ENCODE peak calls at places on chromosomes 5 and 9, in four cellular contexts. T is naive thymus-derived CD8-positive, alpha-beta T cell; J is HTR-8/SVneo; V is stimulated activated CD8-positive, alpha-beta memory T cell treated with anti-CD3 and anti-CD28 coated beads, Interleukin-12 subunit alpha, Interleukin-12 subunit beta, amount 100 ng/mL, for 1 hour. Q is an unnamed sample.

GRCh38 chr9:91903126-91903911 is 46.7 kb downstream of the ROR2 start:
- DNase-seq in V (no peak), T (no peak), J (peak), Q (no peak)

GRCh38 chr5:68464424-68464823 is 248.9 kb downstream of the PIK3R1 start:
- DNase-seq in J (peak), V (no peak), T (no peak), Q (no peak)

GRCh38 chr5:68339921-68340321 is 124.4 kb downstream of the PIK3R1 start:
- DNase-seq in V (no peak), T (no peak), J (no peak), Q (no peak)

GRCh38 chr9:129176786-129177442 is 1.1 kb downstream of the IER5L start:
- DNase-seq in T (no peak), J (no peak), V (no peak), Q (no peak)

GRCh38 chr5:87188411-87188810 is 79.3 kb upstream of the RASA1 start:
- DNase-seq in V (no peak), T (no peak), J (no peak), Q (no peak)

GRCh38 chr5:9165567-9165966 is 380.3 kb downstream of the SEMA5A start:
- DNase-seq in J (no peak), T (no peak), V (no peak), Q (no peak)

GRCh38 chr9:20479419-20480155 is 142.7 kb downstream of the MLLT3 start:
- DNase-seq in T (no peak), J (no peak), V (no peak), Q (no peak)

GRCh38 chr9:70121818-70122436 is 78.3 kb downstream of the MAMDC2 start:
- DNase-seq in V (no peak), T (no peak), J (no peak), Q (no peak)

GRCh38 chr5:37668524-37669047 is 171.3 kb downstream of the GDNF start:
- DNase-seq in V (no peak), T (no peak), J (peak), Q (no peak)

GRCh38 chr5:151562019-151562707 is 29.0 kb downstream of the FAT2 start:
- DNase-seq in T (no peak), J (no peak), V (no peak), Q (no peak)

GRCh38 chr5:122053181-122054109 is 24.6 kb downstream of the LOX start:
- DNase-seq in V (no peak), J (no peak), T (no peak), Q (no peak)

GRCh38 chr5:174413520-174414314 is 310.7 kb upstream of the MSX2 start:
- DNase-seq in J (no peak), V (no peak), T (no peak), Q (no peak)

GRCh38 chr9:105978822-105979221 is 284.5 kb downstream of the TMEM38B start:
- DNase-seq in T (no peak), V (no peak), J (no peak), Q (no peak)

GRCh38 chr9:130138791-130139190 is 33.4 kb upstream of the NCS1 start:
- DNase-seq in V (no peak), T (peak), J (no peak), Q (peak)

GRCh38 chr5:164097747-164098146 is 592.3 kb downstream of the MAT2B start:
- DNase-seq in T (no peak), V (no peak), J (peak), Q (no peak)

GRCh38 chr5:143126121-143127019 is 277.1 kb downstream of the NR3C1 start:
- DNase-seq in T (no peak), J (no peak), V (no peak), Q (no peak)

GRCh38 chr5:138661991-138662434 is 86.8 kb upstream of the HSPA9 start:
- DNase-seq in V (no peak), J (no peak), T (no peak), Q (no peak)

GRCh38 chr9:95513722-95514121 is 3.0 kb downstream of the PTCH1 start:
- DNase-seq in V (no peak), J (no peak), T (no peak), Q (no peak)

Q was measured in hippocampal formation.